ENCODE peak calls at places on chromosomes 7 and 10, in four cellular contexts. One of them, this sample, is unnamed.

GRCh38 chr10:110498982-110499795 is 1.5 kb downstream of the DUSP5 start:
- DNase-seq in T-helper 1 cell: no peak
- DNase-seq in cardiac septum: no peak
- DNase-seq in activated CD4-positive, alpha-beta T cell treated with anti-CD3 and anti-CD28 coated beads for 24 hours: no peak
- DNase-seq in this sample: no peak

GRCh38 chr10:100653957-100654834 is 91.2 kb upstream of the PAX2 start:
- DNase-seq in T-helper 1 cell: no peak
- DNase-seq in activated CD4-positive, alpha-beta T cell treated with anti-CD3 and anti-CD28 coated beads for 24 hours: no peak
- DNase-seq in cardiac septum: no peak
- DNase-seq in this sample: no peak

GRCh38 chr10:46522295-46523118 is 34.0 kb downstream of the GPRIN2 start:
- DNase-seq in activated CD4-positive, alpha-beta T cell treated with anti-CD3 and anti-CD28 coated beads for 24 hours: no peak
- DNase-seq in cardiac septum: peak
- DNase-seq in T-helper 1 cell: no peak
- DNase-seq in this sample: no peak

GRCh38 chr10:28532223-28532508 is 752 bp upstream of the WAC start:
- DNase-seq in cardiac septum: no peak
- DNase-seq in T-helper 1 cell: no peak
- DNase-seq in activated CD4-positive, alpha-beta T cell treated with anti-CD3 and anti-CD28 coated beads for 24 hours: no peak
- DNase-seq in this sample: peak

GRCh38 chr10:84007482-84007881 is 131.8 kb upstream of the GHITM start:
- DNase-seq in T-helper 1 cell: no peak
- DNase-seq in cardiac septum: no peak
- DNase-seq in activated CD4-positive, alpha-beta T cell treated with anti-CD3 and anti-CD28 coated beads for 24 hours: no peak
- DNase-seq in this sample: no peak

GRCh38 chr10:86952106-86952505 is 5.3 kb downstream of the MMRN2 start:
- DNase-seq in T-helper 1 cell: no peak
- DNase-seq in cardiac septum: no peak
- DNase-seq in activated CD4-positive, alpha-beta T cell treated with anti-CD3 and anti-CD28 coated beads for 24 hours: no peak
- DNase-seq in this sample: no peak

GRCh38 chr7:14579971-14580370 is 322.6 kb downstream of the DGKB start:
- DNase-seq in cardiac septum: no peak
- DNase-seq in T-helper 1 cell: no peak
- DNase-seq in activated CD4-positive, alpha-beta T cell treated with anti-CD3 and anti-CD28 coated beads for 24 hours: no peak
- DNase-seq in this sample: no peak

GRCh38 chr10:34282186-34282585 is 532.9 kb downstream of the PARD3 start:
- DNase-seq in T-helper 1 cell: no peak
- DNase-seq in cardiac septum: no peak
- DNase-seq in activated CD4-positive, alpha-beta T cell treated with anti-CD3 and anti-CD28 coated beads for 24 hours: no peak
- DNase-seq in this sample: no peak

GRCh38 chr7:120156476-120156875 is 116.5 kb upstream of the KCND2 start:
- DNase-seq in T-helper 1 cell: no peak
- DNase-seq in activated CD4-positive, alpha-beta T cell treated with anti-CD3 and anti-CD28 coated beads for 24 hours: no peak
- DNase-seq in cardiac septum: no peak
- DNase-seq in this sample: no peak

GRCh38 chr7:70143089-70144044 is 545.1 kb downstream of the AUTS2 start:
- DNase-seq in cardiac septum: no peak
- DNase-seq in activated CD4-positive, alpha-beta T cell treated with anti-CD3 and anti-CD28 coated beads for 24 hours: no peak
- DNase-seq in T-helper 1 cell: no peak
- DNase-seq in this sample: no peak

GRCh38 chr10:85612378-85612775 is 754.2 kb downstream of the GRID1 start:
- DNase-seq in cardiac septum: peak
- DNase-seq in T-helper 1 cell: no peak
- DNase-seq in activated CD4-positive, alpha-beta T cell treated with anti-CD3 and anti-CD28 coated beads for 24 hours: no peak
- DNase-seq in this sample: no peak

GRCh38 chr10:101092742-101093386 is 31.1 kb downstream of the KAZALD1 start:
- DNase-seq in T-helper 1 cell: no peak
- DNase-seq in cardiac septum: no peak
- DNase-seq in activated CD4-positive, alpha-beta T cell treated with anti-CD3 and anti-CD28 coated beads for 24 hours: no peak
- DNase-seq in this sample: no peak

GRCh38 chr10:60148266-60148840 is 241.3 kb downstream of the ANK3 start:
- DNase-seq in cardiac septum: no peak
- DNase-seq in activated CD4-positive, alpha-beta T cell treated with anti-CD3 and anti-CD28 coated beads for 24 hours: no peak
- DNase-seq in T-helper 1 cell: no peak
- DNase-seq in this sample: no peak

GRCh38 chr7:30047124-30047523 is 18.9 kb downstream of the PLEKHA8 start:
- DNase-seq in activated CD4-positive, alpha-beta T cell treated with anti-CD3 and anti-CD28 coated beads for 24 hours: no peak
- DNase-seq in T-helper 1 cell: no peak
- DNase-seq in cardiac septum: no peak
- DNase-seq in this sample: no peak

GRCh38 chr7:155935005-155935557 is 122.8 kb upstream of the SHH start:
- DNase-seq in T-helper 1 cell: no peak
- DNase-seq in activated CD4-positive, alpha-beta T cell treated with anti-CD3 and anti-CD28 coated beads for 24 hours: no peak
- DNase-seq in cardiac septum: no peak
- DNase-seq in this sample: no peak

GRCh38 chr10:13803566-13804554 is 217.1 kb downstream of the PRPF18 start:
- DNase-seq in T-helper 1 cell: no peak
- DNase-seq in activated CD4-positive, alpha-beta T cell treated with anti-CD3 and anti-CD28 coated beads for 24 hours: no peak
- DNase-seq in cardiac septum: no peak
- DNase-seq in this sample: no peak

GRCh38 chr10:51405580-51406367 is 293.6 kb downstream of the CSTF2T start:
- DNase-seq in activated CD4-positive, alpha-beta T cell treated with anti-CD3 and anti-CD28 coated beads for 24 hours: no peak
- DNase-seq in cardiac septum: no peak
- DNase-seq in T-helper 1 cell: no peak
- DNase-seq in this sample: no peak

GRCh38 chr10:64101611-64102263 is 580.5 kb downstream of the REEP3 start:
- DNase-seq in T-helper 1 cell: no peak
- DNase-seq in cardiac septum: no peak
- DNase-seq in activated CD4-positive, alpha-beta T cell treated with anti-CD3 and anti-CD28 coated beads for 24 hours: no peak
- DNase-seq in this sample: no peak

GRCh38 chr7:92991190-92991589 is 126.6 kb downstream of the SAMD9 start:
- DNase-seq in cardiac septum: no peak
- DNase-seq in T-helper 1 cell: no peak
- DNase-seq in activated CD4-positive, alpha-beta T cell treated with anti-CD3 and anti-CD28 coated beads for 24 hours: no peak
- DNase-seq in this sample: no peak

GRCh38 chr7:36287371-36288241 is 102.1 kb upstream of the ANLN start:
- DNase-seq in activated CD4-positive, alpha-beta T cell treated with anti-CD3 and anti-CD28 coated beads for 24 hours: no peak
- DNase-seq in cardiac septum: peak
- DNase-seq in T-helper 1 cell: no peak
- DNase-seq in this sample: peak

GRCh38 chr10:57338823-57339558 is 928.7 kb downstream of the IPMK start:
- DNase-seq in T-helper 1 cell: no peak
- DNase-seq in cardiac septum: no peak
- DNase-seq in activated CD4-positive, alpha-beta T cell treated with anti-CD3 and anti-CD28 coated beads for 24 hours: no peak
- DNase-seq in this sample: no peak

GRCh38 chr7:130488376-130489139 is 3.3 kb upstream of the MEST start:
- DNase-seq in activated CD4-positive, alpha-beta T cell treated with anti-CD3 and anti-CD28 coated beads for 24 hours: no peak
- DNase-seq in cardiac septum: no peak
- DNase-seq in T-helper 1 cell: no peak
- DNase-seq in this sample: no peak

GRCh38 chr7:116087984-116088383 is 57.4 kb upstream of the TFEC start:
- DNase-seq in cardiac septum: no peak
- DNase-seq in T-helper 1 cell: no peak
- DNase-seq in activated CD4-positive, alpha-beta T cell treated with anti-CD3 and anti-CD28 coated beads for 24 hours: no peak
- DNase-seq in this sample: no peak

GRCh38 chr10:20936388-20936787 is 39.3 kb upstream of the NEBL start:
- DNase-seq in activated CD4-positive, alpha-beta T cell treated with anti-CD3 and anti-CD28 coated beads for 24 hours: no peak
- DNase-seq in T-helper 1 cell: no peak
- DNase-seq in cardiac septum: no peak
- DNase-seq in this sample: no peak

GRCh38 chr10:51937313-51937712 is 237.9 kb upstream of the CSTF2T start:
- DNase-seq in T-helper 1 cell: no peak
- DNase-seq in cardiac septum: no peak
- DNase-seq in activated CD4-positive, alpha-beta T cell treated with anti-CD3 and anti-CD28 coated beads for 24 hours: no peak
- DNase-seq in this sample: no peak

GRCh38 chr10:112282086-112282485 is 1.1 kb upstream of the TECTB start:
- DNase-seq in T-helper 1 cell: no peak
- DNase-seq in activated CD4-positive, alpha-beta T cell treated with anti-CD3 and anti-CD28 coated beads for 24 hours: no peak
- DNase-seq in cardiac septum: no peak
- DNase-seq in this sample: no peak

GRCh38 chr7:50475340-50475739 is 25.2 kb upstream of the FIGNL1 start:
- DNase-seq in activated CD4-positive, alpha-beta T cell treated with anti-CD3 and anti-CD28 coated beads for 24 hours: no peak
- DNase-seq in T-helper 1 cell: no peak
- DNase-seq in cardiac septum: no peak
- DNase-seq in this sample: no peak

GRCh38 chr10:126945351-126946035 is 40.3 kb downstream of the DOCK1 start:
- DNase-seq in activated CD4-positive, alpha-beta T cell treated with anti-CD3 and anti-CD28 coated beads for 24 hours: no peak
- DNase-seq in T-helper 1 cell: no peak
- DNase-seq in cardiac septum: peak
- DNase-seq in this sample: no peak

GRCh38 chr7:1742555-1743303 is 72.7 kb downstream of the ELFN1 start:
- DNase-seq in T-helper 1 cell: no peak
- DNase-seq in activated CD4-positive, alpha-beta T cell treated with anti-CD3 and anti-CD28 coated beads for 24 hours: no peak
- DNase-seq in cardiac septum: no peak
- DNase-seq in this sample: no peak

This sample was measured in stimulated activated CD8-positive, alpha-beta memory T cell treated with anti-CD3 and anti-CD28 coated beads, Interleukin-7, amount 100 ng/mL, for 48 hours.